ENCODE peak calls at places on chromosomes 2 and 18, in six cellular contexts. T, D, I, R, K and W are unnamed samples. For H3K4me1, the result is how much of the 10 kb centered on the place peaks cover.

GRCh38 chr2:142892715-142893114 is 15.3 kb downstream of the KYNU start:
- DNase-seq in T (no peak), D (no peak), I (no peak), R (no peak), K (no peak), W (no peak)

GRCh38 chr2:165018207-165018606 is 62.9 kb upstream of the SLC38A11 start:
- DNase-seq in T (no peak), D (no peak), I (no peak), R (no peak), K (no peak), W (no peak)

GRCh38 chr2:74583504-74583903 is 29.0 kb downstream of the DOK1 start:
- DNase-seq in T (no peak), D (no peak), I (no peak), R (no peak), K (no peak), W (peak)

GRCh38 chr2:190587106-190587505 is 52.6 kb upstream of the NEMP2 start:
- DNase-seq in T (no peak), D (no peak), I (no peak), R (no peak), K (no peak), W (no peak)

GRCh38 chr2:113891265-113891959 is 1.5 kb downstream of the ACTR3 start:
- DNase-seq in T (no peak), D (no peak), I (no peak), R (no peak), K (no peak), W (no peak)

GRCh38 chr2:72999729-73000725 is 71.5 kb downstream of the SFXN5 start:
- DNase-seq in T (no peak), D (no peak), I (peak), R (peak), K (no peak), W (peak)

GRCh38 chr2:170716851-170717598 is 1.9 kb downstream of the SP5 start:
- DNase-seq in T (no peak), D (peak), I (peak), R (no peak), K (peak), W (peak)

GRCh38 chr18:21342372-21342771 is 100.3 kb downstream of the GREB1L start:
- DNase-seq in T (no peak), D (no peak), I (no peak), R (no peak), K (no peak), W (no peak)

GRCh38 chr18:41674466-41674865 is 280.6 kb upstream of the PIK3C3 start:
- DNase-seq in T (no peak), D (no peak), I (no peak), R (peak), K (no peak), W (no peak)

GRCh38 chr2:121735520-121736074 is 1.1 kb downstream of the NIFK start:
- DNase-seq in T (no peak), D (no peak), I (no peak), R (peak), K (no peak), W (no peak)

GRCh38 chr2:226398580-226398979 is 401.0 kb downstream of the IRS1 start:
- DNase-seq in T (no peak), D (no peak), I (no peak), R (no peak), K (no peak), W (no peak)

GRCh38 chr2:133439281-133439920 is 128.9 kb downstream of the NCKAP5 start:
- DNase-seq in T (no peak), D (no peak), I (no peak), R (no peak), K (no peak), W (no peak)

GRCh38 chr2:29325544-29325943 is 210.3 kb downstream of the CLIP4 start:
- DNase-seq in T (no peak), D (no peak), I (no peak), R (no peak), K (no peak), W (no peak)

GRCh38 chr2:98070081-98070480 is 16.9 kb upstream of the VWA3B start:
- DNase-seq in T (no peak), D (no peak), I (no peak), R (no peak), K (no peak), W (no peak)

GRCh38 chr2:119491776-119492525 is 32.3 kb downstream of the SCTR start:
- DNase-seq in T (peak), D (no peak), I (no peak), R (no peak), K (no peak), W (peak)

DNA sequence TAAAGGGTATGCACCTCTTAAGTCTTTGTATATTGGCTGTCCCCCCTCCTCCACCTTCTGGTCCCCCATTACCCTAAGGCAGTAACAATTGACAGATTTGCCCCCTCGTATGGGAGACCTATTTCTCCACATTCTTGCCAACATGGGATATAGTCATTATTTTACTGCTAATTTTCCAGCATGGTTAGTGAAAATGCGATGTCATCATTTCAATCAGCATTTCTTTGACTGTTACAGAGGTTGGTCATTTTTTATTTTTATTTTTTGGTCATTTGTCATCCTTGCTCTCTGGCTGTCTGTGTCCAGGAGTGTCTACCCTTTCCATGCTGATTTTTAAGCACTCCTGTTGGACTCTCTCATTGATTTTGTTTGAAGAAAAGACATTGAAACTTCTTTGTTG is 45.4 kb upstream of the SPP2 start:
- DNase-seq in T (no peak), D (no peak), I (no peak), R (no peak), K (no peak), W (no peak)
- H3K27ac ChIP-seq in T (peak), D (no peak), I (no peak), R (no peak), K (no peak), W (no peak)

DNA sequence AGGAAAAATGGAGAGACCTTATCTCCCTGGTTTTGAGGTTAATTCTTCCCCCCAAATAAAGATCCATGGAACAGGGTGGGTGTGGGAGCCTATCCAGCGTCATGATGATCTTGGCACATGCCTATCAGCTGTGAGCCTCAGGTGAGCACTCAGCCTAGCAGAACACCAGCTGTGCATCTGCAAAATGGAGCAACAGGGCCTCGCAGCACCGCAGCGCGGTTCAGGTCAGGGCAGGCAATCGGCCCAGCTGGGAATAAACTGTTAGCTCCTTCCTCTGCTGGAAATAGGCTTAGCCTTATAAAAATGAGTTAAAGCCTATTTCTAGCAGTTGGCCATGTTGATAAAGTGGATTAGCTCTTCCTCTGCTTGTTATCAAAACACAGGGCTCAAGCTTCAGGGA is 35.1 kb downstream of the ARHGEF4 start:
- DNase-seq in T (no peak), D (no peak), I (no peak), R (no peak), K (no peak), W (no peak)
- H3K4me1 ChIP-seq in T (under half), D (under half), I (under half), R (under half), K (under half), W (under half)

GRCh38 chr2:182833084-182833483 is 33.4 kb downstream of the FRZB start:
- DNase-seq in T (no peak), D (no peak), I (no peak), R (no peak), K (no peak), W (no peak)

GRCh38 chr2:182836451-182836850 is 30.0 kb downstream of the FRZB start:
- DNase-seq in T (no peak), D (no peak), I (no peak), R (no peak), K (no peak), W (no peak)

GRCh38 chr2:182827182-182827879 is 39.1 kb downstream of the FRZB start:
- DNase-seq in T (no peak), D (no peak), I (no peak), R (no peak), K (no peak), W (no peak)

GRCh38 chr2:182831097-182831496 is 35.3 kb downstream of the FRZB start:
- DNase-seq in T (no peak), D (no peak), I (no peak), R (no peak), K (no peak), W (no peak)

GRCh38 chr2:182831912-182832311 is 34.5 kb downstream of the FRZB start:
- DNase-seq in T (no peak), D (no peak), I (no peak), R (no peak), K (no peak), W (no peak)
- H3K4me3 ChIP-seq in T (no peak), D (no peak), I (no peak), R (no peak), K (no peak), W (no peak)

GRCh38 chr2:200795044-200795443 is 16.7 kb upstream of the BZW1 start:
- DNase-seq in T (no peak), D (peak), I (no peak), R (peak), K (peak), W (no peak)

GRCh38 chr2:200800458-200800857 is 11.3 kb upstream of the BZW1 start:
- DNase-seq in T (no peak), D (no peak), I (no peak), R (no peak), K (no peak), W (no peak)

GRCh38 chr2:200798519-200798918 is 13.2 kb upstream of the BZW1 start:
- DNase-seq in T (no peak), D (no peak), I (no peak), R (no peak), K (no peak), W (no peak)

GRCh38 chr2:200796561-200796960 is 15.1 kb upstream of the BZW1 start:
- DNase-seq in T (no peak), D (no peak), I (no peak), R (no peak), K (no peak), W (no peak)

GRCh38 chr2:200797242-200797770 is 14.4 kb upstream of the BZW1 start:
- DNase-seq in T (no peak), D (peak), I (no peak), R (no peak), K (peak), W (no peak)
- H3K27ac ChIP-seq in T (no peak), D (peak), I (no peak), R (no peak), K (peak), W (no peak)

DNA sequence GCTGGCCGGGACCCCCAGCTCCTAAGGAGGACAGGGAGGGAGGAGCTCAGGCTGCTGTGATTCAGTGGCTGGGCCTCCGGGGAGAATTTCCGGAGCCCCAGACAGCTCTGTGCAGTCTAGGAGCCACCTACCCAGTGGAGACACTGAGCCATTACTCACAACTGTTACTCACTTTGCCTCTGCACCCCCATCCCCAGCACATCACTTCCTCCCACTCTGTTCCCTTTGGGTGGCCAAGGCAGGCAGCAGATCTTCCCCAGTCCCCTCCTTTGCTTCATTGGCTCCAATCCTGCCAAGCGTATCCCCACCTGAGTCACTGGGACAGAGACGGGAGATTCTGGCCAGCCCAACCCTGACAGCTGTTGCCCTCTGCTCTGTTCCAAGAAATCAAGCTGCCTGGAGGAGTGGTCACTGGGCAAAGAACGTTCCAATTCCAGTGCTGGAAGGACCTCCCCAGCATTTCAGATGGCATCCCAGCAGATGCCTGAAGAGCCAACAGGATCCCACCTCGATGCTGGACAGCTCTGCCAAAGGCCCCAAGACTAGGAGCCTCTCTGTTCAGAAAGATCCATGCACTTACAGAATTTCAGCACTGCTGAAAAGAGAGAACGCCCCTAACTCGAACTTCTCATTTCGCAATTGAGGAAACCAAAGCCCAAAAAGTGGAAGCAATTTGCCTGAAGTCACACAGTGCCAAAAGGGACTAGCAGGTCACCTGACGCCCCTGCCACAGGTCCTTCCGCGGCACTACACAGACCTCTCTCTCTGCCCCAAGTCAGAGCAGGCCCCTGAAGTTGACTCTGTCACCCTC is 68.3 kb downstream of the TNS1 start:
- DNase-seq in T (no peak), D (peak), I (no peak), R (peak), K (peak), W (peak)
- H3K4me1 ChIP-seq in T (under half), D (half or more), I (half or more), R (half or more), K (under half), W (half or more)

DNA sequence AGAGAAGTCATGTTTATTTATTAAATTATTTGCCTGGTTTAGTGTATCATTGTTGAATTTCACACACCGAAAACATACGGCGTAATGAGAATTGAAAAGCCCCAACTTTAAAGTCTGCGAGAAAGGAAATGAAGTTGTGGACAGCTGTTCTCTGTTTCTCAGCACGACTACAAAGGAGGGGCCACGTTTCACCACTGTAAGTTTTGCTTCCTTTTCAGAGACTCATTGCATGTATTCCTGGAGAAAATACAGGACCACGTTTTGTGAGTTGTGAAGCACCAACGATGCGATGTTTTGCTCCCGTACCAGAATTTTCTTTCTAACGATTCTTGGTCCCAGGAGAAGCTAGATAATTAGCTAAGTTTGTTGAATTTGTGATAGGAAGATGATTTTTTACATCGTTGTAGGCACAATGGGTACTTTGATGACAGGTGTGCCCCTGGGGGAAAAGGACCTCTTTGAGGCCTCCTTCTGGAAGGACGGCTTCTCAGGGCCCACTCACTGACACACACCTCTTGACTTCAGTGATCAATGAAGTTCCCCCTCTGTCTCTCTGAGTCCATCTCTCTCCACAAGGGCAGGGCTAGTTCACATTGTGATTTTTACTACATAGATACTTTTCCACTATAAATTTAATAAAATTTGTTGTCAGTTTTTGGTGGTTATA is 23.7 kb upstream of the ACKR3 start:
- DNase-seq in T (no peak), D (no peak), I (no peak), R (no peak), K (no peak), W (no peak)
- H3K4me3 ChIP-seq in T (no peak), D (no peak), I (no peak), R (no peak), K (no peak), W (no peak)

GRCh38 chr18:57029761-57030160 is 117.1 kb upstream of the BOD1L2 start:
- DNase-seq in T (no peak), D (no peak), I (no peak), R (no peak), K (no peak), W (no peak)
- H3K27ac ChIP-seq in T (no peak), D (no peak), I (no peak), R (no peak), K (no peak), W (no peak)

DNA sequence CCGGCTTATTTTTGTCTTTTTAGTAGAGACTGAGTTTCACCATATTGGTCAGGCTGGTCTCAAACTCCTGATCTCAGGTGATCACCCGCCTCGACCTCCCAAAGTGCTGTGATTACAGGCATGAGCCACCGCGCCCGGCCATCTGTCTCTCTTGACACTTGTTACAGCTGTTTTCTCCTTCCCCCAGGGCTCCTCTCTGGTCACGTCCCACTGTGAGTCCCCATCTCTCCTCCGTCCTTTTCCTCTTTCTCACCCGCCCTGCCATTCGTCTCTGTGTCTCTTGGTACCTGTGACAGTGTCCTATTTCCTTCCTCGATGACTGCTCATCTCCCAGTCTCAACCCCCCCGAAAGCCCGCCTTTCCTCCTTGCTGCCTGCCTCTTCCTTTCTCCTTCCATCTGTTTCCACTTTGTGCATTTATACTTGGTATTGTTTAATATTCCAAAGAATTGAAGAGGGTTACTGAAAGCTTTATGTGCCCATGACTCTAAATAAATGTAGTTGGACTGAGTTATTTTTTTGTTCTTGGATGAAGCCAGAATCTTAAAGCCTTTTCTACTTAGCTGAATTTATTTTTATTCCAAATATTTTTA is 241.5 kb downstream of the SH3RF3 start:
- DNase-seq in T (no peak), D (no peak), I (no peak), R (peak), K (peak), W (peak)
- H3K4me1 ChIP-seq in T (under half), D (under half), I (under half), R (under half), K (under half), W (under half)

DNA sequence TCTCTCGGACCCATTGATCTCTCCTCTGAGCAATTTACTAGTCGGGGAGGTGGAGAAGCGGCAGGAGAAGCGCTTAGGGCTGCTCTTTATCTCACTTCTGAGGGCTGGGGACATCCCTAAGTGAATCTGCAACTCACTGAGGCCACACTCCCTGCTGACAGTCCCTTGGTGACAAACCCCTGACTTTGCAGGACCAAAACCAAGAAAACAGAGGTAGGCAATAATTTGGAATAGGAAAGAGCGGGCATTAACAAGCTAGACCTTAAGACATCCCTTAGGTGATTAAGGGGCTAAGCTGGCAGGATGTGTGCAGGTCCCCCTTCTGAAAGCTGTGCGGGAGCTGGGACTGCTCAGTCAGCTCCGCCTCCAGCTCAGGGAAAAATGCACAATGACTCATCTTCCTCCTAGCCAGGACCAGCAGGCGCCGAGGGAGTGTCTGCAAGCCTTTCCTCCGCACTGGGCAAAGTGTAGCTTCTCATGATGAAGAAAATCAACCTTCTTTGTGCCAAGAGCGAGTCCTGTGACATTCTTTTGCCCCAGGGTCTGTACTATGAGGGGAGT is 63.3 kb downstream of the BOD1L2 start:
- DNase-seq in T (peak), D (peak), I (no peak), R (peak), K (no peak), W (peak)
- H3K4me3 ChIP-seq in T (peak), D (peak), I (no peak), R (no peak), K (no peak), W (no peak)